ENCODE peak calls at places on chromosomes 11 and 22, in five cellular contexts. B, E, F, U and G are unnamed samples.

GRCh38 chr11:28491431-28491830 is 383.2 kb downstream of the METTL15 start:
- DNase-seq in B (no peak), E (no peak), F (no peak), U (no peak), G (no peak)

GRCh38 chr22:36860821-36861659 is at the start of gene NCF4:
- DNase-seq in B (no peak), E (peak; percentile 94), F (no peak), U (no peak), G (no peak)

GRCh38 chr22:43436536-43437267 is 24.9 kb downstream of the MPPED1 start:
- DNase-seq in B (no peak), E (no peak), F (no peak), U (no peak), G (no peak)

GRCh38 chr11:117816151-117816741 is 8.3 kb downstream of the FXYD2 start:
- DNase-seq in B (peak; percentile 71), E (no peak), F (peak; percentile 65), U (no peak), G (peak; percentile 35)

GRCh38 chr22:17946691-17947367 is 77.5 kb downstream of the MICAL3 start:
- DNase-seq in B (peak; percentile 47), E (no peak), F (no peak), U (no peak), G (no peak)

GRCh38 chr22:23233084-23233501 is 52.8 kb downstream of the BCR start:
- DNase-seq in B (peak; percentile 57), E (no peak), F (no peak), U (peak; percentile 64), G (no peak)

GRCh38 chr11:76610871-76611475 is 59.6 kb downstream of the LRRC32 start:
- DNase-seq in B (peak; percentile 84), E (no peak), F (no peak), U (no peak), G (no peak)

GRCh38 chr11:10725114-10725906 is 25.7 kb upstream of the CTR9 start:
- DNase-seq in B (no peak), E (no peak), F (no peak), U (no peak), G (no peak)

GRCh38 chr11:125345706-125346561 is 150.1 kb downstream of the FEZ1 start:
- DNase-seq in B (peak; percentile 84), E (no peak), F (peak; percentile 15), U (peak; percentile 75), G (peak; percentile 76)
- TF ChIP-seq FOXM1 in B (no peak), E (no peak), F (no peak), U (no peak), G (no peak)

GRCh38 chr11:17747131-17747955 is 12.8 kb downstream of the KCNC1 start:
- DNase-seq in B (no peak), E (no peak), F (no peak), U (no peak), G (no peak)
- TF ChIP-seq FOXM1 in B (no peak), E (no peak), F (no peak), U (no peak), G (no peak)

GRCh38 chr11:65315866-65316233 is 1.2 kb downstream of the CDC42EP2 start:
- DNase-seq in B (no peak), E (no peak), F (no peak), U (no peak), G (no peak)

GRCh38 chr11:65316311-65316978 is 1.8 kb downstream of the CDC42EP2 start:
- DNase-seq in B (no peak), E (no peak), F (no peak), U (no peak), G (no peak)

GRCh38 chr11:65316979-65317786 is 2.5 kb downstream of the CDC42EP2 start:
- DNase-seq in B (no peak), E (no peak), F (peak; percentile 77), U (no peak), G (no peak)

GRCh38 chr11:65314501-65315203 is at the start of gene CDC42EP2:
- DNase-seq in B (peak; percentile 97), E (no peak), F (peak; percentile 74), U (peak; percentile 98), G (peak; percentile 89)

DNA sequence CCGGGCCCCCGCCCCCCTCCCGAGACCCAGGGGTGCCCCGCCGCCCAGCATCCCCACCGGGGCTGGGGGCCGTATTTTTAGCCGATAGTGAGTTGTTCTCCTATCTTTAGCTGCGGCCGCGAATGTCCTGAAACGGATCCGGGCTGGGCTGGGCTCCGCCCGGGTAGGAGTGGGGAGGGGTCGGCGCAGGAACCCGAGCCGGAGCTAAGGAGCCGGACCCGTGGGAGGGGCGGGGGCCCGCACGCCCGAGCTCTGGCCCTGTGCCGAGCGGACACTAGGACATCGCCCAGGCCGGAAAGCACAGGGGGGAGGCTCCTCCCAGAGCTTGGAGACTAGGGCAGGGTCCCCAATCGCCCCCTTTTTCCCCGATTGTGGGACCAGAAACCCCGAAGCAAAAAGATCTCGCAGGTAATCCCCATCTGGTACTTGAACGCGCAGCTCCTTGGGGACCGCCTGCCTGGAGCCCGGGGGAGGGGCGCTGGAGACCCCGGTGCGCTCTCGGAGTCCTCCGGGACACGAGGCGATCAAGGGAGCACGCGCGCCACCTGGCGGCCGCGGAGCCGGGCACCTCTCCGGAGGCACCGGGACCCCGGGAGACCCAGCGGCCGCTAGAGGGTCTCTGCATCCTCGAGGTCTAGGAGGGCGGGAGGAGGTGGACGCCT is 669 bp downstream of the CDC42EP2 start:
- DNase-seq in B (peak; percentile 94), E (no peak), F (peak; percentile 68), U (peak; percentile 86), G (peak; percentile 84)
- TF ChIP-seq FOXM1 in B (no peak), E (no peak), F (no peak), U (no peak), G (no peak)

DNA sequence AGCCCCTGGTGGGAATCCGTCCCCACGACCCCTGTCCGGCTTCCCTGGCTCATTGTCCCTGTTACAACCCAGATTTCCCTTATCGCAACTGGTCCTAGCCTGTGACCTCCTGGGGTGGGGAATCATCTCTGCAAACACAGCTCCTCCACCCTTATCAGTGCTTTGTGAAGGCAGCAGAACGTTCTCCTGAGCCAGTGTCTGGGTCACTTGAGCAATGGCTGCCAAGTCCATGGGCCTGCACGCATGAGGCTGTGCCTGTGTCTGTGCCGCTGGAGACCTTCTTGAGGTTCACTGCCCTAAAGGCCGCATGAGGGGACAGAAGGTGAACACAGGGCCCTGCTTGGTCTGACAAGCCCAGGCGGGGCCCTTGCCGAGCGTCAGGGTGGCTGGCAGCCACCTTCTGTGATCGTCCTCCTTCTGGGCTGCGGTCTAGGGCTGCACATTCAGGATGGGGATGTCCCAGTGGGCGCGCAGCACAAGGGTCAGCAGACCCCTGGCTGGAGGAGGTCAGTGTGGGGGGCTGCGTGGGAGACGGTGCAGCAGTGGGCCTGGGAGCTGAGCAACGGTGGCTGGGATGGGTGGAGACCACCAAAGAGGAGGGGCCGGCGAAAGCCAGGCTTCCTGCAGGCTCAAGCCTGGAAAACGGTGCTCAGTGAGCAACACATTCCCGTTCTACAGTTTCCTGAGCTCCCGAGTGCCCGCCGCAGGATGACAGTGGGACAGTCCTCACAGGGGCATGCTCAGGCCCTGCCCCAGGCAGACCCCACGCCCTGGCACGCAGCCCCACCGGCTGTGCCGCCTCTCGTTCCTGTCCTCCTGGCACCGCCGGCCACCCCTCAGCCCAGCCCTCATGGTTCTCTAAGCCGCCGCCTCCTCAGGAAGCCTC is 74.1 kb downstream of the CDKN1C start:
- DNase-seq in B (no peak), E (no peak), F (no peak), U (no peak), G (no peak)
- TF ChIP-seq FOXM1 in B (no peak), E (no peak), F (no peak), U (no peak), G (no peak)

DNA sequence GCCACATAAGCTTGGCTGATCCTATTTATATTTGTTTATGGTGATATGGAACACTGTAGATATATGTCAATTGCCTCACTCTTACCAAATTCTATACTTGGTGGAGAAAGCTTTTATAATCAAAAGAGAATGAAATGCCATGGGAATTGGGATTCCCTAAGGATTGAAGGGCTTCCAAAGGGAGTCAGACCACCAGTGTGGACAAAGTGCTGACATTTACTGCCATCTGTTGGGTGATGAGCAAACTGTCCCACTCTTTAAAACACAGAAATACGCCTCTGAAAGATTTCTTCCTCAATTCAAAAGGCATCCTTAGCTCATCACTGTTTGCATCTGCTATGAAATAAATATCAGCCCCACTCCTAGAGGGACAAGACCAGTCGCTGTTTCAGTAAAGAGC is 7.1 kb downstream of the SLC1A2 start:
- DNase-seq in B (peak; percentile 63), E (no peak), F (no peak), U (peak; percentile 16), G (peak; percentile 45)
- TF ChIP-seq FOXM1 in B (no peak), E (no peak), F (no peak), U (no peak), G (no peak)

GRCh38 chr11:103413266-103413888 is 304.2 kb downstream of the DYNC2H1 start:
- DNase-seq in B (no peak), E (no peak), F (no peak), U (no peak), G (no peak)
- TF ChIP-seq FOXM1 in B (no peak), E (no peak), F (no peak), U (no peak), G (no peak)

DNA sequence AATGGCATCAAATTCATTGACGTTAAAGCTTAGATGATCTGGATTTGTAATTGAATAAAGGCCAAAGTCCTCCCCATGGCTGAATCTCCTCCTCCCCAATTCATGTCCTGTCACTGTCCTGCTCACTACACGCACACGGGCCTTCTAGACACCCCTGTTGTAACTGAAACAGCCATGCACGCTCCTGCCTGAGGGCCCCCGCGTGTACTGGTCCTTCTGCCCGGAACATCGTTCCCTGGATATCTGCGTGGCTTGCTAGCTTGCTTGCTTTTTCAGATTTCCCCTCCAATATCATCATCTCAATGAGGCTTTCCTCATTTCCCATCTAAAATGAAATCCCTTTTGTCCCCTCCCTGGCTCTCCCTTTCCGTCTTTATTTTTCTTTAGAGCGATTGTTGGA is 15.3 kb downstream of the PKNOX2 start:
- DNase-seq in B (no peak), E (no peak), F (no peak), U (no peak), G (no peak)
- TF ChIP-seq FOXM1 in B (no peak), E (no peak), F (no peak), U (no peak), G (no peak)